ENCODE peak calls at places on chromosome 14, in seven cellular contexts. R is H1, E is H9, N is neuronal stem cell, I is mesendoderm, X is IMR-90, O is trophoblast cell. T is an unnamed sample.

GRCh38 chr14:44316647-44317432 is 190.2 kb downstream of the FSCB start:
- DNase-seq in I (peak; percentile 31), R (no peak), O (peak; percentile 77), E (no peak), X (peak; percentile 93), N (no peak), T (peak; percentile 97)

GRCh38 chr14:59133202-59133601 is 55.3 kb upstream of the DAAM1 start:
- DNase-seq in N (no peak), I (peak; percentile 38), R (no peak), X (no peak), E (no peak), O (no peak), T (no peak)

GRCh38 chr14:49828640-49829039 is 23.9 kb downstream of the NEMF start:
- DNase-seq in I (no peak), N (no peak), X (no peak), O (no peak), R (no peak), E (no peak), T (no peak)

GRCh38 chr14:99581371-99581770 is 22.6 kb downstream of the CCDC85C start:
- DNase-seq in O (no peak), X (no peak), N (peak; percentile 77), R (no peak), I (no peak), E (no peak), T (no peak)

GRCh38 chr14:55482936-55483605 is 42.7 kb upstream of the TBPL2 start:
- DNase-seq in X (no peak), N (no peak), O (no peak), E (no peak), R (no peak), I (no peak), T (no peak)

GRCh38 chr14:55425091-55425490 is 13.5 kb upstream of the ATG14 start:
- DNase-seq in I (no peak), N (no peak), R (no peak), O (no peak), X (no peak), E (no peak), T (no peak)

GRCh38 chr14:33271891-33272290 is 333.2 kb downstream of the NPAS3 start:
- DNase-seq in I (no peak), N (no peak), O (no peak), X (no peak), E (no peak), R (no peak), T (no peak)

GRCh38 chr14:102508774-102509743 is 517 bp downstream of the ANKRD9 start:
- DNase-seq in E (no peak), O (peak; percentile 67), R (no peak), I (peak; percentile 33), N (no peak), X (peak; percentile 41), T (peak; percentile 67)

GRCh38 chr14:80202888-80203562 is 8.3 kb downstream of the DIO2 start:
- DNase-seq in N (no peak), O (peak; percentile 67), R (peak; percentile 93), X (no peak), I (peak; percentile 77), E (peak; percentile 87), T (no peak)

GRCh38 chr14:71061458-71061857 is 154.2 kb downstream of the PCNX1 start:
- DNase-seq in X (peak; percentile 50), I (peak; percentile 34), E (no peak), N (no peak), R (no peak), O (peak; percentile 80), T (no peak)

GRCh38 chr14:92105845-92106094 is 612 bp downstream of the ATXN3 start:
- DNase-seq in X (no peak), R (no peak), I (no peak), O (peak; percentile 47), N (peak; percentile 15), E (no peak), T (no peak)

GRCh38 chr14:105851716-105852377 is 325.5 kb downstream of the TMEM121 start:
- DNase-seq in O (no peak), X (no peak), E (no peak), R (no peak), N (no peak), I (no peak), T (no peak)

GRCh38 chr14:35285168-35285990 is 6.8 kb upstream of the PSMA6 start:
- DNase-seq in N (no peak), E (no peak), R (no peak), I (no peak), X (peak; percentile 8), O (peak; percentile 21), T (no peak)

GRCh38 chr14:23604675-23605170 is 26.1 kb upstream of the JPH4 start:
- DNase-seq in E (no peak), R (no peak), N (no peak), I (peak; percentile 67), O (peak; percentile 91), X (no peak), T (no peak)
- H2AK5ac ChIP-seq in E (no peak overlapping the region), R (no peak overlapping the region), N (no peak overlapping the region), I (no peak overlapping the region), O (no peak overlapping the region), X (no peak overlapping the region), T (no peak overlapping the region)

GRCh38 chr14:61567838-61568571 is 127.3 kb upstream of the HIF1A start:
- DNase-seq in X (no peak), O (no peak), R (peak; percentile 60), I (peak; percentile 52), E (peak; percentile 42), N (peak; percentile 18), T (peak; percentile 38)

GRCh38 chr14:61568572-61569011 is 126.7 kb upstream of the HIF1A start:
- DNase-seq in X (no peak), R (peak; percentile 76), I (peak; percentile 71), E (peak; percentile 72), O (peak; percentile 82), N (no peak), T (no peak)

GRCh38 chr14:61570188-61570960 is 124.9 kb upstream of the HIF1A start:
- DNase-seq in X (peak; percentile 43), E (no peak), R (no peak), I (no peak), N (no peak), O (no peak), T (no peak)

GRCh38 chr14:61569783-61570182 is 125.5 kb upstream of the HIF1A start:
- DNase-seq in X (peak; percentile 73), I (no peak), N (no peak), E (no peak), O (peak; percentile 37), R (no peak), T (peak; percentile 57)

GRCh38 chr14:61569308-61569707 is 126.0 kb upstream of the HIF1A start:
- DNase-seq in X (no peak), R (no peak), E (no peak), I (no peak), O (no peak), N (no peak), T (no peak)
- H3K4me1 ChIP-seq in X (peaks cover 51% of the 10 kb centered on the region), R (peaks cover 6% of the 10 kb centered on the region), E (no peaks in the 10 kb centered on the region), I (peaks cover 2% of the 10 kb centered on the region), O (peaks cover 38% of the 10 kb centered on the region), N (no peaks in the 10 kb centered on the region), T (peaks cover 33% of the 10 kb centered on the region)

GRCh38 chr14:104444159-104445030 is 135.2 kb upstream of the C14orf180 start:
- DNase-seq in O (no peak), N (no peak), R (no peak), X (no peak), E (no peak), I (no peak), T (no peak)

GRCh38 chr14:104445086-104445485 is 134.5 kb upstream of the C14orf180 start:
- DNase-seq in X (no peak), N (no peak), I (no peak), E (no peak), R (peak; percentile 37), O (no peak), T (no peak)

GRCh38 chr14:104447750-104448149 is 131.8 kb upstream of the C14orf180 start:
- DNase-seq in O (no peak), E (no peak), R (no peak), I (no peak), N (no peak), X (no peak), T (no peak)

GRCh38 chr14:104446611-104447010 is 133.0 kb upstream of the C14orf180 start:
- DNase-seq in X (no peak), N (no peak), I (no peak), R (no peak), O (no peak), E (peak; percentile 14), T (no peak)

DNA sequence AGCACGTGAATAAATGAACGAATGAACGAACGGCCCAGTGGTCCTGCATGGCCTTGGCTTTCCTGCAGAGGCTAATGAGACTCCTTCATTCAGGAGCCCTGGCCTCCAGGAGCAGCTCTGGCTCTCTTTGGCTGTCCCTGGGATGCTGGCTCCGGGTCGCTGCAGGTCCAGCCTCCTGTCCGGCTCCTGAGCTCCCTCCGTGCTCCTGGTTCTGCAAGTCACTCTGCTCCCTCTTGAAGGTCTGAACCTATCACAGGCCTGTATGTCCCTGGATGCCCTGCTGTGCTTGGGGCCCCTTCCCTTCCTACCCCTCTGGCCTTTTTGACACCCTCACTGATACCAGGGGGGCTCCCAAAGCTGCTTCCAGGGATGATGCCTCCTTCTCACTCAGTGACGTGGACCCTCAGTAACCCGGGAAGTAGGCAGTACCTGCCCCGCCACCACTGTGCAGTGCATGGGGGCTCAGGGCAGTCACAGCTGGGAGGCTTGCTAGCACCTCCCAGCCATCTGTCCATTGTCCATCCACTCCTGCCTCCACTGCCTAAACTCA is 133.7 kb upstream of the C14orf180 start:
- DNase-seq in R (peak; percentile 35), N (no peak), X (no peak), I (no peak), O (no peak), E (peak; percentile 21), T (no peak)
- H2AK5ac ChIP-seq in R (no peak overlapping the region), N (no peak overlapping the region), X (no peak overlapping the region), I (no peak overlapping the region), O (no peak overlapping the region), E (no peak overlapping the region), T (no peak overlapping the region)

GRCh38 chr14:69632752-69633151 is 21.4 kb downstream of the SUSD6 start:
- DNase-seq in I (no peak), E (no peak), N (no peak), X (no peak), R (no peak), O (no peak), T (no peak)

GRCh38 chr14:69632154-69632553 is 20.8 kb downstream of the SUSD6 start:
- DNase-seq in I (peak; percentile 38), N (no peak), O (no peak), E (no peak), X (no peak), R (no peak), T (no peak)

GRCh38 chr14:69634871-69635270 is 23.5 kb downstream of the SUSD6 start:
- DNase-seq in E (no peak), N (no peak), O (no peak), R (no peak), I (no peak), X (no peak), T (no peak)

GRCh38 chr14:69631509-69631908 is 20.1 kb downstream of the SUSD6 start:
- DNase-seq in X (peak; percentile 94), O (peak; percentile 39), E (no peak), N (no peak), I (no peak), R (no peak), T (peak; percentile 58)

DNA sequence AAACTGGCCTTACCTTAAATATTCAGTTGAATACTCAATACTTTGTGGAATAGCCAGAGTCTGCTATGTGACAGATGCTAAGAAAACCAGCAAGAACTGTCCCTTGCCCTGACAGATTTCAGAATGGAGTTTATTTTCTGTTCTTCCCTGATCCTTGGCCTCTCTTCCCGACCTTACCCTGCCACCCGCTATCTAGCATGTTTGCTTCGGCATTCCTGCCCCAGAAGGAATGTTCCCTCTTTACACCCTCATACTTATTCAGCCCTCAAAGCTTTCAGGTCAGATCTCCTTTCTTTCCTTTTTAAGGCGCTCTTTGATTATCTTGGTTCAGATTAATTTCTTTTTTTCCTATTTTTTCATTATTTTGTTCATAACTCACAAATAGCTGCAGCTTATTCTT is 21.8 kb downstream of the SUSD6 start:
- DNase-seq in R (no peak), E (no peak), O (no peak), X (no peak), I (peak; percentile 37), N (no peak), T (no peak)
- H3K4me1 ChIP-seq in R (peaks cover 32% of the 10 kb centered on the region), E (peaks cover 12% of the 10 kb centered on the region), O (peaks cover 2% of the 10 kb centered on the region), X (peaks cover 58% of the 10 kb centered on the region), I (peaks cover 10% of the 10 kb centered on the region), N (peaks cover 76% of the 10 kb centered on the region), T (peaks cover 23% of the 10 kb centered on the region)